ENCODE peak calls at places on chromosomes 2 and 18, in ten cellular contexts. One of them, this sample, is unnamed.

GRCh38 chr2:42916394-42916793 is 124.0 kb upstream of the HAAO start:
- DNase-seq in heart right ventricle: no peak
- DNase-seq in dorsolateral prefrontal cortex: no peak
- DNase-seq in cardiac muscle cell: no peak
- DNase-seq in B cell: no peak
- DNase-seq in prostate gland: no peak
- DNase-seq in kidney: no peak
- DNase-seq in cardiac fibroblast: no peak
- DNase-seq in A549: no peak
- DNase-seq in transverse colon: no peak
- DNase-seq in this sample: no peak

GRCh38 chr2:26696352-26696816 is 3.9 kb downstream of the KCNK3 start:
- DNase-seq in heart right ventricle: no peak
- DNase-seq in dorsolateral prefrontal cortex: no peak
- DNase-seq in cardiac muscle cell: peak; percentile 32
- DNase-seq in B cell: no peak
- DNase-seq in prostate gland: no peak
- DNase-seq in kidney: no peak
- DNase-seq in cardiac fibroblast: peak; percentile 86
- DNase-seq in A549: peak; percentile 83
- DNase-seq in transverse colon: no peak
- DNase-seq in this sample: peak; percentile 44

GRCh38 chr2:64797881-64798590 is 144.3 kb upstream of the SERTAD2 start:
- DNase-seq in heart right ventricle: no peak
- DNase-seq in dorsolateral prefrontal cortex: no peak
- DNase-seq in cardiac muscle cell: peak; percentile 41
- DNase-seq in B cell: no peak
- DNase-seq in prostate gland: peak; percentile 68
- DNase-seq in kidney: no peak
- DNase-seq in cardiac fibroblast: peak; percentile 21
- DNase-seq in A549: no peak
- DNase-seq in transverse colon: no peak
- DNase-seq in this sample: peak; percentile 60

GRCh38 chr18:61127714-61128485 is 205.3 kb upstream of the CDH20 start:
- DNase-seq in heart right ventricle: no peak
- DNase-seq in dorsolateral prefrontal cortex: no peak
- DNase-seq in cardiac muscle cell: no peak
- DNase-seq in B cell: no peak
- DNase-seq in prostate gland: no peak
- DNase-seq in kidney: no peak
- DNase-seq in cardiac fibroblast: no peak
- DNase-seq in A549: no peak
- DNase-seq in transverse colon: no peak
- DNase-seq in this sample: no peak

GRCh38 chr2:98452396-98453027 is 7.9 kb downstream of the INPP4A start:
- DNase-seq in heart right ventricle: no peak
- DNase-seq in dorsolateral prefrontal cortex: no peak
- DNase-seq in cardiac muscle cell: no peak
- DNase-seq in B cell: no peak
- DNase-seq in prostate gland: no peak
- DNase-seq in kidney: no peak
- DNase-seq in cardiac fibroblast: no peak
- DNase-seq in A549: no peak
- DNase-seq in transverse colon: no peak
- DNase-seq in this sample: no peak

GRCh38 chr2:207128867-207129266 is 36.9 kb downstream of the KLF7 start:
- DNase-seq in heart right ventricle: no peak
- DNase-seq in dorsolateral prefrontal cortex: no peak
- DNase-seq in cardiac muscle cell: no peak
- DNase-seq in B cell: no peak
- DNase-seq in prostate gland: no peak
- DNase-seq in kidney: no peak
- DNase-seq in cardiac fibroblast: no peak
- DNase-seq in A549: no peak
- DNase-seq in transverse colon: no peak
- DNase-seq in this sample: no peak

GRCh38 chr2:118169359-118170005 is 81.2 kb downstream of the INSIG2 start:
- DNase-seq in heart right ventricle: no peak
- DNase-seq in dorsolateral prefrontal cortex: no peak
- DNase-seq in cardiac muscle cell: no peak
- DNase-seq in B cell: no peak
- DNase-seq in prostate gland: no peak
- DNase-seq in kidney: peak; percentile 81
- DNase-seq in cardiac fibroblast: no peak
- DNase-seq in A549: no peak
- DNase-seq in transverse colon: no peak
- DNase-seq in this sample: peak; percentile 9

GRCh38 chr18:79855147-79855910 is 57.6 kb downstream of the KCNG2 start:
- DNase-seq in heart right ventricle: no peak
- DNase-seq in dorsolateral prefrontal cortex: peak; percentile 22
- DNase-seq in cardiac muscle cell: no peak
- DNase-seq in B cell: peak; percentile 81
- DNase-seq in prostate gland: no peak
- DNase-seq in kidney: no peak
- DNase-seq in cardiac fibroblast: peak; percentile 13
- DNase-seq in A549: no peak
- DNase-seq in transverse colon: no peak
- DNase-seq in this sample: no peak

GRCh38 chr18:30886998-30887397 is 155.5 kb downstream of the DSC3 start:
- DNase-seq in heart right ventricle: no peak
- DNase-seq in dorsolateral prefrontal cortex: no peak
- DNase-seq in cardiac muscle cell: no peak
- DNase-seq in B cell: no peak
- DNase-seq in prostate gland: no peak
- DNase-seq in kidney: no peak
- DNase-seq in cardiac fibroblast: no peak
- DNase-seq in A549: no peak
- DNase-seq in transverse colon: no peak
- DNase-seq in this sample: no peak

GRCh38 chr18:30888344-30888743 is 154.2 kb downstream of the DSC3 start:
- DNase-seq in heart right ventricle: no peak
- DNase-seq in dorsolateral prefrontal cortex: no peak
- DNase-seq in cardiac muscle cell: no peak
- DNase-seq in B cell: no peak
- DNase-seq in prostate gland: no peak
- DNase-seq in kidney: no peak
- DNase-seq in cardiac fibroblast: no peak
- DNase-seq in A549: no peak
- DNase-seq in transverse colon: no peak
- DNase-seq in this sample: no peak

DNA sequence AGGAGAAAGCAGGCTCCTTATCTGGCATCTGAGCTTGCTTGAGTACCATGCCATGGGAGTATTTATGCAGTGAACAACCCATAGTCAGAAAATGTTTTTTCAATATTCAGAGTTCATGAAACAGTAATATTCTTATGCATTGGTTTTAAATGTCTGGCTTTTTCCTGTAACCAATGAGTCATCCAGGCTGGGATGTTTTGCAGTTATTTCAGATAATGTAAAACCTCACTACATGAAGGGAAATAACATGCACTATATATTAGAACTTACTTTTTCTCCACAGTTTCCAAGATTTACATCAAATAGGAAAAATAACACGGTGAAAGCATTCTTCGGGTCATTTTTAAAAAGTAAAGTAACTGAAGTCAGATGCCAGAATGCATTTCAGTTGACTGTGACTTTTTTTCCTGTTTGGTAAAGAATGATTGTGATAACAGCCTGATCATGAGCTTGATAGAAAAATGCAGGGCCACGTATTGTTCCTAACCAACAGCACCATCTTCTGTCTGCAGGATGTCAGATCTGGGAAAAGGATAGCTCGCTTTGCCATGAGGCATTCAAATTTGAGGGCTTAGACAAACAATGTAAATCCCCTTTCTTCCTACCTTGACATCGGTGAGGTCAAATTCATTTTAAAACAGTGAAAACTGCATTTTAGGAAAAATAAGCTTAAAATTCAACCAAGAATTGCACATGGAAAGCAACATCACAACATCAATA is 152.8 kb downstream of the DSC3 start:
- DNase-seq in heart right ventricle: no peak
- DNase-seq in dorsolateral prefrontal cortex: peak; percentile 28
- DNase-seq in cardiac muscle cell: peak; percentile 10
- DNase-seq in B cell: no peak
- DNase-seq in prostate gland: no peak
- DNase-seq in kidney: no peak
- DNase-seq in cardiac fibroblast: peak; percentile 9
- DNase-seq in A549: no peak
- DNase-seq in transverse colon: no peak
- DNase-seq in this sample: peak; percentile 10
- TF ChIP-seq CTCF in heart right ventricle: peak; percentile 33
- TF ChIP-seq CTCF in dorsolateral prefrontal cortex: peak; percentile 66
- TF ChIP-seq CTCF in cardiac muscle cell: no peak
- TF ChIP-seq CTCF in B cell: no peak
- TF ChIP-seq CTCF in prostate gland: no peak
- TF ChIP-seq CTCF in kidney: no peak
- TF ChIP-seq CTCF in cardiac fibroblast: peak; percentile 3
- TF ChIP-seq CTCF in A549: no peak
- TF ChIP-seq CTCF in transverse colon: peak; percentile 3
- TF ChIP-seq CTCF in this sample: peak; percentile 7

DNA sequence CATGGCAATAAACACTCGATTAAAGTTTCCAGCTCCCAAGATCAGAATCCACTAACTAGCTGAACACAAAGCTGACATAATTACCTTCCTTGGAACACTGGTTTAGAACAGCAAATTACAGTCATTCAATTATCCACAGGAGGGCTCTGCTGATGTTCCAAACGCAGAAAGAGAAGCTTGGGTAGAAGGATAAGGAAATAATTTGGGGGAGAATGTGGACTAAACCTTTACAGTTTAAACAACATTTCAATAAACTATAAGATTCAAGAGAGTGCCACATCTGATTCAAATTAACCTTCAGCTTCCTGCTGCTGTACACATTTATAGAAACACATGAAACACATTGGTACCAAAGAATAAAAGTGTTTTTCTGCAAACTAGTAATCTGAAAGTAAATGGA is 67.8 kb upstream of the ARL4C start:
- DNase-seq in heart right ventricle: no peak
- DNase-seq in dorsolateral prefrontal cortex: no peak
- DNase-seq in cardiac muscle cell: peak; percentile 43
- DNase-seq in B cell: no peak
- DNase-seq in prostate gland: no peak
- DNase-seq in kidney: no peak
- DNase-seq in cardiac fibroblast: peak; percentile 55
- DNase-seq in A549: no peak
- DNase-seq in transverse colon: no peak
- DNase-seq in this sample: peak; percentile 70
- TF ChIP-seq CTCF in heart right ventricle: no peak
- TF ChIP-seq CTCF in dorsolateral prefrontal cortex: peak; percentile 30
- TF ChIP-seq CTCF in cardiac muscle cell: peak; percentile 46
- TF ChIP-seq CTCF in B cell: no peak
- TF ChIP-seq CTCF in prostate gland: no peak
- TF ChIP-seq CTCF in kidney: no peak
- TF ChIP-seq CTCF in cardiac fibroblast: no peak
- TF ChIP-seq CTCF in A549: peak; percentile 47
- TF ChIP-seq CTCF in transverse colon: no peak
- TF ChIP-seq CTCF in this sample: peak; percentile 64

DNA sequence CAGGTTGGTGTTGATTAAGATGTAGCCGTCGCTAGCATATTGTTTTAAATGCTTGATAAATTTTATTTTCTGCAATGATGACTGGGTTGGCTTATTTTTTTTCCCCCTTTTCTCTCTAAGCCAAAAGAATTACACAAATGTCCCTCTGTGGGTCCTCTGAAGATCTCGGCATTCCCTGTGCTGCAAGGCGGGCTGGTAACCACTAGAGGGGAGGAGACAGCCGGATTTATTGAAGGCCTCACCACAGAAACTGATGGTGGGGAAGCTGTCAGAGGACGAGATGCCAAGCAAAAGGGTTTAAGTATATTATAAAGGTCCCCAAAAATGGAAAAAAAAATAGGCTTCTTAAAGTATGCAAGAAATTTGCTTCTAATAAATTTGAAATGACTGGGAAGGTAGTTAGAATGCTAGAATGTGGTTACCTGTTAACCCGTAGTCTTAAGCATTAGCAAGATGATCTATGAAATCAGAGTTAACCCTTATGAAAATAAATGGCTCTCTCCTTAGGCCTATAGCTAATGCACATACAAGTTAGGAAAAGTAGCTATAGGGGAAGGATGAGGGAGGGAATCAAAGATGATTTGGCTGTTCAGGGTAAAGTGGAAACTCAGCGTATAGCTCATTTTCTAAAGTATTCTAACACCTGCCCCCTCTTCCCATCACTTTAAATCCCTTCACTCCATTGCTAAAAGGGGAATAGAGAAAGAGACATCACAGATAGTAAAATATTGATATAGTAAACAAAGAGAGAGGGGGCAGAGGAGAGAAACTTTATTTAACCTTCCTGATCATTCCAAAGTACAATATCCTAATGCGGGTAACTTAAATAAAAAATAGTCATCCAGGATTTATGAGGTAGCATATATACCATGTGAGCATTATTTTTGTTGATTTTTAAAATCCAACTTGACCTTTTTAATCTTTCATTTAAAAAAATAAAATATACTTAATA is 894.5 kb upstream of the POU3F3 start:
- DNase-seq in heart right ventricle: peak; percentile 12
- DNase-seq in dorsolateral prefrontal cortex: peak; percentile 70
- DNase-seq in cardiac muscle cell: peak; percentile 0
- DNase-seq in B cell: no peak
- DNase-seq in prostate gland: no peak
- DNase-seq in kidney: peak; percentile 57
- DNase-seq in cardiac fibroblast: peak; percentile 10
- DNase-seq in A549: peak; percentile 18
- DNase-seq in transverse colon: peak; percentile 10
- DNase-seq in this sample: peak; percentile 40
- TF ChIP-seq CTCF in heart right ventricle: peak; percentile 49
- TF ChIP-seq CTCF in dorsolateral prefrontal cortex: peak; percentile 84
- TF ChIP-seq CTCF in cardiac muscle cell: no peak
- TF ChIP-seq CTCF in B cell: no peak
- TF ChIP-seq CTCF in prostate gland: no peak
- TF ChIP-seq CTCF in kidney: peak; percentile 69
- TF ChIP-seq CTCF in cardiac fibroblast: peak; percentile 47
- TF ChIP-seq CTCF in A549: peak; percentile 66
- TF ChIP-seq CTCF in transverse colon: peak; percentile 38
- TF ChIP-seq CTCF in this sample: peak; percentile 71

GRCh38 chr2:236576053-236576452 is 6.4 kb downstream of the ACKR3 start:
- DNase-seq in heart right ventricle: no peak
- DNase-seq in dorsolateral prefrontal cortex: no peak
- DNase-seq in cardiac muscle cell: no peak
- DNase-seq in B cell: no peak
- DNase-seq in prostate gland: no peak
- DNase-seq in kidney: no peak
- DNase-seq in cardiac fibroblast: no peak
- DNase-seq in A549: no peak
- DNase-seq in transverse colon: no peak
- DNase-seq in this sample: no peak
- TF ChIP-seq CTCF in heart right ventricle: no peak
- TF ChIP-seq CTCF in dorsolateral prefrontal cortex: no peak
- TF ChIP-seq CTCF in cardiac muscle cell: no peak
- TF ChIP-seq CTCF in B cell: no peak
- TF ChIP-seq CTCF in prostate gland: no peak
- TF ChIP-seq CTCF in kidney: no peak
- TF ChIP-seq CTCF in cardiac fibroblast: no peak
- TF ChIP-seq CTCF in A549: no peak
- TF ChIP-seq CTCF in transverse colon: no peak
- TF ChIP-seq CTCF in this sample: peak; percentile 17

DNA sequence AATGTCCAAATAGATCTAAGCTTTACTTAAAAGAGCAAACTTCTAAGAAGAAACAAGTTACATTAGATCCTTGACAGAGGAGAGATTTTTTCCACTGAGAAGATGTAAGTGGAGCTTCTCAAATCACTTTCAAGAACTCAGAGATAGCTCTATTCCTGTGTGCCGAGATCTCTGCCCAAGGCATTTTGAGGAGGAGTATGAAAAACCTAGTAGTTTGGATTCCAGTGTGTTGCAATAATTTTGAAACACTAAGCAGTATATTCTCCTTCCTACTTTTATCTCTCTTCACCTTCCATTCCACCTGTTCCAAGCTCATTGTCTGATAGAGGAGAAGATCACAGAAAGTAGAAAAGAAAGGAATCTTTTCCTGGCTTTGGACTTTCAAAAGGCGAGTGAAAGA is 192.0 kb upstream of the TANK start:
- DNase-seq in heart right ventricle: no peak
- DNase-seq in dorsolateral prefrontal cortex: no peak
- DNase-seq in cardiac muscle cell: peak; percentile 36
- DNase-seq in B cell: no peak
- DNase-seq in prostate gland: no peak
- DNase-seq in kidney: no peak
- DNase-seq in cardiac fibroblast: no peak
- DNase-seq in A549: no peak
- DNase-seq in transverse colon: no peak
- DNase-seq in this sample: peak; percentile 22
- TF ChIP-seq CTCF in heart right ventricle: no peak
- TF ChIP-seq CTCF in dorsolateral prefrontal cortex: no peak
- TF ChIP-seq CTCF in cardiac muscle cell: no peak
- TF ChIP-seq CTCF in B cell: no peak
- TF ChIP-seq CTCF in prostate gland: no peak
- TF ChIP-seq CTCF in kidney: no peak
- TF ChIP-seq CTCF in cardiac fibroblast: no peak
- TF ChIP-seq CTCF in A549: no peak
- TF ChIP-seq CTCF in transverse colon: no peak
- TF ChIP-seq CTCF in this sample: no peak